ENCODE peak calls at places on chromosomes 5 and 9, in nine cellular contexts. O, S, Q, W, E, T, U, D and K are unnamed samples.

GRCh38 chr9:27527702-27528277 is 1.8 kb downstream of the MOB3B start:
- DNase-seq in U (no peak), D (no peak), O (no peak), Q (no peak), W (no peak), S (no peak), T (no peak), E (no peak), K (no peak)

GRCh38 chr9:109001275-109001676 is 12.0 kb downstream of the CTNNAL1 start:
- DNase-seq in W (peak), D (no peak), T (no peak), O (peak), E (peak), Q (peak), U (no peak), S (no peak), K (peak)

GRCh38 chr5:125002727-125003598 is 256.5 kb upstream of the ZNF608 start:
- DNase-seq in O (no peak), W (no peak), S (no peak), E (no peak), D (no peak), Q (no peak), U (no peak), T (no peak), K (no peak)

GRCh38 chr5:41856644-41857491 is 13.4 kb downstream of the OXCT1 start:
- DNase-seq in U (peak), S (no peak), D (peak), O (peak), E (peak), W (peak), T (peak), Q (peak), K (peak)

GRCh38 chr5:133247881-133248642 is 196.2 kb downstream of the HSPA4 start:
- DNase-seq in S (no peak), O (peak), Q (peak), W (peak), E (peak), D (no peak), U (no peak), T (no peak), K (peak)

GRCh38 chr9:36542355-36542754 is 30.3 kb upstream of the MELK start:
- DNase-seq in D (no peak), S (no peak), O (no peak), W (no peak), T (no peak), Q (no peak), U (no peak), E (no peak), K (no peak)

GRCh38 chr9:36956908-36957307 is 77.2 kb downstream of the PAX5 start:
- DNase-seq in D (no peak), U (no peak), S (no peak), O (no peak), W (no peak), Q (no peak), E (no peak), T (no peak), K (no peak)

GRCh38 chr9:128001411-128002298 is 20.9 kb upstream of the EEIG1 start:
- DNase-seq in T (no peak), E (peak), Q (peak), U (no peak), S (no peak), D (no peak), O (peak), W (peak), K (peak)

GRCh38 chr9:81092057-81092456 is 597.3 kb downstream of the TLE1 start:
- DNase-seq in E (no peak), O (no peak), T (no peak), D (no peak), S (no peak), Q (no peak), W (peak), U (no peak), K (no peak)

GRCh38 chr9:131500377-131500776 is 2.3 kb upstream of the POMT1 start:
- DNase-seq in O (no peak), S (peak), T (peak), D (peak), Q (no peak), U (no peak), W (no peak), E (no peak), K (no peak)

GRCh38 chr5:116539222-116539621 is 35.4 kb downstream of the SEMA6A start:
- DNase-seq in E (no peak), S (no peak), T (no peak), Q (no peak), U (no peak), D (no peak), O (no peak), W (no peak), K (no peak)

GRCh38 chr9:131545003-131545785 is at the start of gene PRRT1B:
- DNase-seq in D (no peak), S (no peak), Q (no peak), E (no peak), U (no peak), T (no peak), W (no peak), O (peak), K (no peak)

GRCh38 chr9:72292184-72292787 is 72.7 kb downstream of the ZFAND5 start:
- DNase-seq in D (no peak), T (no peak), W (peak), O (peak), S (no peak), Q (peak), U (peak), E (no peak), K (peak)

GRCh38 chr5:169011009-169011408 is 289.9 kb downstream of the SLIT3 start:
- DNase-seq in S (no peak), Q (no peak), W (no peak), U (no peak), E (no peak), D (no peak), T (no peak), O (no peak), K (no peak)

GRCh38 chr5:14851999-14852526 is 19.5 kb downstream of the ANKH start:
- DNase-seq in D (no peak), O (no peak), S (no peak), W (no peak), U (no peak), E (no peak), Q (no peak), T (no peak), K (no peak)

GRCh38 chr5:177426566-177427210 is at the start of gene GRK6:
- DNase-seq in U (peak), T (peak), O (no peak), W (peak), Q (no peak), S (no peak), E (no peak), D (peak), K (no peak)

GRCh38 chr5:169162407-169162806 is 138.5 kb downstream of the SLIT3 start:
- DNase-seq in O (no peak), S (no peak), D (no peak), U (no peak), Q (peak), T (no peak), W (no peak), E (peak), K (peak)